ENCODE peak calls at places on chromosomes 13 and 19, in ten cellular contexts. C, S, Q, R, T, I, L, H, K and G are unnamed samples.

GRCh38 chr13:112792511-112792910 is 102.7 kb downstream of the ATP11A start:
- DNase-seq in C (no peak), S (no peak), Q (no peak), R (no peak), T (no peak), I (no peak), L (no peak), H (no peak), K (no peak), G (no peak)

GRCh38 chr19:7292352-7292949 is 1.8 kb downstream of the INSR start:
- DNase-seq in C (no peak), S (no peak), Q (no peak), R (no peak), T (no peak), I (no peak), L (no peak), H (no peak), K (no peak), G (no peak)

GRCh38 chr19:48329167-48329891 is 4.0 kb downstream of the EMP3 start:
- DNase-seq in C (peak), S (no peak), Q (no peak), R (no peak), T (peak), I (peak), L (no peak), H (no peak), K (peak), G (no peak)

GRCh38 chr19:4149518-4150288 is 3.7 kb upstream of the CREB3L3 start:
- DNase-seq in C (no peak), S (no peak), Q (no peak), R (no peak), T (no peak), I (no peak), L (no peak), H (no peak), K (no peak), G (no peak)

GRCh38 chr19:16801599-16801998 is 27.6 kb upstream of the SIN3B start:
- DNase-seq in C (peak), S (peak), Q (no peak), R (no peak), T (no peak), I (no peak), L (no peak), H (no peak), K (no peak), G (peak)

GRCh38 chr13:49620170-49620621 is 8.1 kb upstream of the ARL11 start:
- DNase-seq in C (peak), S (no peak), Q (no peak), R (no peak), T (no peak), I (no peak), L (no peak), H (no peak), K (peak), G (no peak)

GRCh38 chr19:41935781-41936415 is 7.6 kb upstream of the ERFL start:
- DNase-seq in C (no peak), S (no peak), Q (no peak), R (no peak), T (no peak), I (no peak), L (no peak), H (no peak), K (no peak), G (no peak)

GRCh38 chr19:57830071-57830602 is at the start of gene ZNF587B:
- DNase-seq in C (no peak), S (peak), Q (peak), R (peak), T (no peak), I (peak), L (no peak), H (peak), K (no peak), G (peak)

GRCh38 chr13:41132512-41133152 is at the start of gene KBTBD6:
- DNase-seq in C (peak), S (peak), Q (peak), R (peak), T (peak), I (peak), L (peak), H (peak), K (peak), G (peak)

GRCh38 chr13:80359459-80360297 is 18.8 kb upstream of the SPRY2 start:
- DNase-seq in C (peak), S (no peak), Q (peak), R (no peak), T (no peak), I (no peak), L (no peak), H (no peak), K (no peak), G (no peak)

GRCh38 chr13:48155850-48156249 is 60.9 kb upstream of the MED4 start:
- DNase-seq in C (peak), S (peak), Q (no peak), R (no peak), T (peak), I (no peak), L (no peak), H (no peak), K (no peak), G (peak)

GRCh38 chr19:47002106-47002766 is 17.4 kb upstream of the NPAS1 start:
- DNase-seq in C (no peak), S (no peak), Q (no peak), R (no peak), T (no peak), I (no peak), L (no peak), H (no peak), K (no peak), G (no peak)

GRCh38 chr19:40464059-40465024 is 1.2 kb downstream of the BLVRB start:
- DNase-seq in C (peak), S (peak), Q (peak), R (peak), T (peak), I (peak), L (peak), H (peak), K (peak), G (peak)

GRCh38 chr13:95716231-95716630 is 39.3 kb downstream of the DNAJC3 start:
- DNase-seq in C (no peak), S (no peak), Q (no peak), R (no peak), T (no peak), I (no peak), L (no peak), H (no peak), K (no peak), G (no peak)

GRCh38 chr19:27971071-27971470 is 1241.9 kb downstream of the UQCRFS1 start:
- DNase-seq in C (peak), S (no peak), Q (no peak), R (no peak), T (no peak), I (peak), L (no peak), H (no peak), K (no peak), G (peak)

GRCh38 chr13:110581489-110582185 is 20.1 kb upstream of the RAB20 start:
- DNase-seq in C (no peak), S (no peak), Q (no peak), R (no peak), T (no peak), I (no peak), L (no peak), H (no peak), K (no peak), G (no peak)